ENCODE peak calls at places on chromosomes 11 and 22, in six cellular contexts. Q is tibial artery, G is A673, V is endothelial cell of umbilical vein, S is suprapubic skin, D is Caco-2. M is an unnamed sample.
A peak's percentile ranks its signal among the peaks of the same experiment; 100 is the strongest.

GRCh38 chr22:22770280-22770871 is 117.2 kb upstream of the IGLL5 start:
- DNase-seq in S (no peak), Q (peak; percentile 38), V (peak; percentile 48), G (peak; percentile 44), D (peak; percentile 66), M (no peak)

GRCh38 chr11:110053848-110054414 is 39.3 kb upstream of the ZC3H12C start:
- DNase-seq in D (no peak), G (no peak), S (no peak), V (no peak), Q (no peak), M (no peak)

GRCh38 chr11:11661356-11662040 is 39.7 kb upstream of the GALNT18 start:
- DNase-seq in Q (no peak), G (no peak), S (no peak), D (no peak), V (no peak), M (no peak)

GRCh38 chr11:35617687-35618496 is at the start of gene FJX1:
- DNase-seq in D (peak; percentile 69), Q (peak; percentile 68), V (peak; percentile 83), G (peak; percentile 98), S (peak; percentile 68), M (peak; percentile 76)

GRCh38 chr11:60502221-60502775 is 9.7 kb downstream of the MS4A12 start:
- DNase-seq in Q (no peak), D (no peak), V (no peak), G (no peak), S (no peak), M (no peak)

GRCh38 chr11:133500435-133500834 is 31.9 kb downstream of the OPCML start:
- DNase-seq in V (no peak), D (no peak), S (no peak), Q (no peak), G (no peak), M (no peak)

GRCh38 chr11:17141156-17141555 is 63.7 kb upstream of the RPS13 start:
- DNase-seq in Q (no peak), S (no peak), V (no peak), D (no peak), G (no peak), M (no peak)

GRCh38 chr22:17910561-17911311 is 113.6 kb downstream of the MICAL3 start:
- DNase-seq in Q (peak; percentile 88), V (peak; percentile 94), G (peak; percentile 29), S (peak; percentile 80), D (no peak), M (no peak)

GRCh38 chr11:76163289-76163880 is 42.9 kb downstream of the WNT11 start:
- DNase-seq in Q (no peak), G (no peak), S (no peak), V (no peak), D (no peak), M (no peak)

GRCh38 chr11:102813484-102813883 is 15.5 kb upstream of the MMP1 start:
- DNase-seq in Q (no peak), D (no peak), G (no peak), V (no peak), S (no peak), M (no peak)

GRCh38 chr11:102812188-102812587 is 14.2 kb upstream of the MMP1 start:
- DNase-seq in S (no peak), D (no peak), G (peak; percentile 38), Q (no peak), V (no peak), M (no peak)

GRCh38 chr11:102807921-102808320 is 10.0 kb upstream of the MMP1 start:
- DNase-seq in S (no peak), G (no peak), D (peak; percentile 68), V (peak; percentile 28), Q (no peak), M (no peak)

GRCh38 chr11:102806296-102806695 is 8.3 kb upstream of the MMP1 start:
- DNase-seq in Q (no peak), G (no peak), V (no peak), D (no peak), S (no peak), M (no peak)

GRCh38 chr11:102810943-102811528 is 13.1 kb upstream of the MMP1 start:
- DNase-seq in Q (no peak), S (no peak), G (peak; percentile 92), D (no peak), V (peak; percentile 34), M (no peak)
- TF ChIP-seq CTCF in Q (no peak), S (no peak), G (peak; percentile 83), D (peak; percentile 71), V (peak; percentile 28), M (peak; percentile 13)

DNA sequence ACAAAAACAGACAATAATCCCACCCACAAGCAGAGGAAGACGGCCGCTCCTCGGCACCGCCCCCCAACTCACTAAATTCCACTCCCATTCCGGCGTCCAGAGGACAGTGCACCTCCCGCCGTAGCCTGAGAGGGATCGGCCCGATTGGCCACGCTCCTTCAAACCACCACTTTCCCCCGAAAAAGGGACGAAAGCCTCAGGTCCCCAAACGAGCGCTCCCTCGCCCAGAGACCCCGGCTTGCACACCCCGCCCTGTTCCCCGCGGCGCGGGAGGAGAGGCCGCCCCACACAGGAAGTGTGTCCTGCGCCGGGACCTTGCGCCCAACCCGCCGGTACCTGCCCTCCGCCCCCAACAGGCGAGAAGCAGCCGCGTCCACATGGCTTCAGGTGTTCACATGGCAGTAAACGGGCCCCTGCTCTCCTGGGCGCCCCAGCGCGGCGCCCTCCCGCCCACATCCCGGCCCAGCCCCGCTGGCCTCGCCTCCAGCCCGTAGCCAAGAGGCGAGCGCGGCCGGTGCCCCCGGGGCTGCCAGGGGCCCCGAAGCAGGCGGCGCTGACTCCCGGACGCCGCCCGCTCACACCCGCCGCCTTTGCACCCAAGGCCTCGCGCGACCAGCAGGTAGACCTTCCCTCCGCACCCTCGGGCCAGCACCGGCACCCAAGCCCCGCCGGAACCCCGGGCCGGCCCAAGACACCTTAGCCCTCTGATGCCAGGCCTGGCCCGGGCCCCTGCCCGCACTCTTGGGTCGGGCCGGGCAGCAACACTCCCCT is 861 bp downstream of the TCF20 start:
- DNase-seq in G (no peak), Q (no peak), V (peak; percentile 28), D (peak; percentile 88), S (peak; percentile 77), M (peak; percentile 86)
- TF ChIP-seq CTCF in G (no peak), Q (no peak), V (no peak), D (peak; percentile 39), S (no peak), M (peak; percentile 30)

GRCh38 chr22:27372969-27373670 is 428.4 kb downstream of the MN1 start:
- DNase-seq in G (no peak), Q (no peak), D (peak; percentile 73), V (peak; percentile 38), S (no peak), M (no peak)
- TF ChIP-seq CTCF in G (no peak), Q (no peak), D (no peak), V (no peak), S (no peak), M (no peak)

GRCh38 chr11:3340025-3340424 is 38.9 kb downstream of the ZNF195 start:
- DNase-seq in D (no peak), V (peak; percentile 47), Q (no peak), S (no peak), G (no peak), M (no peak)

GRCh38 chr11:3344775-3345174 is 34.2 kb downstream of the ZNF195 start:
- DNase-seq in D (no peak), S (no peak), G (no peak), Q (no peak), V (no peak), M (no peak)

GRCh38 chr11:3344327-3344726 is 34.6 kb downstream of the ZNF195 start:
- DNase-seq in G (no peak), Q (no peak), V (no peak), S (no peak), D (no peak), M (no peak)

GRCh38 chr11:3338569-3339565 is 40.1 kb downstream of the ZNF195 start:
- DNase-seq in S (no peak), G (no peak), V (no peak), D (no peak), Q (no peak), M (no peak)

GRCh38 chr11:3341298-3341697 is 37.6 kb downstream of the ZNF195 start:
- DNase-seq in Q (no peak), V (peak; percentile 43), G (peak; percentile 67), D (no peak), S (no peak), M (peak; percentile 55)
- TF ChIP-seq CTCF in Q (peak; percentile 38), V (peak; percentile 63), G (peak; percentile 84), D (peak; percentile 70), S (peak; percentile 63), M (peak; percentile 77)

GRCh38 chr11:2269601-2270321 is 627 bp downstream of the ASCL2 start:
- DNase-seq in S (no peak), G (peak; percentile 58), Q (peak; percentile 58), V (peak; percentile 31), D (peak; percentile 87), M (no peak)
- TF ChIP-seq CTCF in S (no peak), G (peak; percentile 12), Q (no peak), V (no peak), D (no peak), M (no peak)

GRCh38 chr22:31870890-31871289 is 73.4 kb upstream of the YWHAH start:
- DNase-seq in Q (no peak), D (no peak), S (no peak), V (peak; percentile 58), G (no peak), M (no peak)
- TF ChIP-seq CTCF in Q (no peak), D (no peak), S (no peak), V (no peak), G (no peak), M (no peak)

GRCh38 chr11:42976636-42977217 is 335.1 kb upstream of the API5 start:
- DNase-seq in D (no peak), S (no peak), V (no peak), Q (no peak), G (no peak), M (no peak)

GRCh38 chr11:42972741-42973140 is 339.1 kb upstream of the API5 start:
- DNase-seq in Q (no peak), S (no peak), G (no peak), V (no peak), D (no peak), M (no peak)

DNA sequence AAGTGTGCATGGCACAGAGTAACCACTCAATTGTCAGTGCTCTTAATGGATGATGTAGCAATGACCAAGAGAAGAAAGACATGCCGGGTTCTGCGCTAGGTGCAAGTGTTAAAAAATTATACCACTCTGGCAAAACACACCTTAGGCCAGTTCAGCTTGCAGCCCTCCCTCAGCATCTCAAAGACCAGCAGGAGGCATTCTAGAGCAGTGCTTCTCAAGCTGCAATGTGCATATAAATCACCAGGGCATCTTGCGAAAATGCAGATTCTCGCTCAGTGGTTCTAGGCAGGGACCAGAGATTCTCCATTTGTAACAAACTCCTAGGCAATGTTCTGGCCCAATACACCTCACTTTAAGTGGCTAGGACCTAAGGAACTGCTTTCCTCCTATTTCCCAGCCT is 337.3 kb upstream of the API5 start:
- DNase-seq in Q (no peak), G (peak; percentile 46), V (no peak), S (no peak), D (no peak), M (no peak)
- TF ChIP-seq CTCF in Q (no peak), G (peak; percentile 55), V (no peak), S (no peak), D (no peak), M (no peak)